ENCODE peak calls at places on chromosomes 2 and 18, in eight cellular contexts. I is transverse colon, L is stomach, O is K562, X is GM12892, R is GM12878, Z is H1, F is endothelial cell of umbilical vein. M is an unnamed sample.

GRCh38 chr2:26086779-26087178 is 52.9 kb downstream of the RAB10 start:
- DNase-seq in R (no peak), X (no peak), Z (no peak), L (no peak), I (no peak), O (no peak), F (no peak), M (no peak)

GRCh38 chr2:85326406-85326945 is 1.3 kb downstream of the TGOLN2 start:
- DNase-seq in Z (no peak), O (peak), F (peak), L (no peak), R (no peak), I (peak), X (peak), M (peak)

GRCh38 chr2:186058604-186059003 is 320.0 kb downstream of the FSIP2 start:
- DNase-seq in Z (no peak), R (no peak), I (no peak), X (no peak), F (no peak), L (no peak), O (no peak), M (no peak)

GRCh38 chr2:20676353-20677215 is 9.6 kb downstream of the GDF7 start:
- DNase-seq in O (no peak), X (peak), F (no peak), Z (no peak), R (peak), I (peak), L (no peak), M (no peak)

GRCh38 chr2:44324971-44325426 is 36.3 kb downstream of the PREPL start:
- DNase-seq in X (no peak), F (no peak), L (no peak), O (peak), R (no peak), I (no peak), Z (no peak), M (no peak)

GRCh38 chr2:201406077-201406662 is 45.1 kb downstream of the TRAK2 start:
- DNase-seq in R (no peak), Z (no peak), L (no peak), O (peak), F (peak), X (no peak), I (no peak), M (no peak)

GRCh38 chr2:9775351-9775750 is 67.9 kb upstream of the TAF1B start:
- DNase-seq in F (no peak), L (no peak), R (no peak), Z (no peak), O (no peak), I (no peak), X (no peak), M (no peak)

GRCh38 chr2:240960309-240960962 is 38.0 kb upstream of the SNED1 start:
- DNase-seq in O (no peak), I (no peak), X (no peak), F (peak), L (peak), R (no peak), Z (peak), M (peak)

GRCh38 chr2:208466133-208466919 is 59.7 kb downstream of the PTH2R start:
- DNase-seq in O (peak), F (peak), R (no peak), Z (peak), X (no peak), L (no peak), I (no peak), M (peak)

GRCh38 chr2:193841389-193842150 is 1646.8 kb upstream of the TMEFF2 start:
- DNase-seq in Z (no peak), O (no peak), R (no peak), F (peak), X (no peak), I (no peak), L (no peak), M (no peak)

GRCh38 chr2:72956050-72956395 is 38.7 kb downstream of the EMX1 start:
- DNase-seq in I (no peak), O (no peak), Z (no peak), R (no peak), X (no peak), F (no peak), L (no peak), M (no peak)

GRCh38 chr2:12202702-12203101 is 456.3 kb downstream of the LPIN1 start:
- DNase-seq in L (no peak), Z (no peak), R (no peak), F (no peak), O (peak), I (no peak), X (no peak), M (no peak)

GRCh38 chr2:84532291-84532690 is 16.0 kb downstream of the DNAH6 start:
- DNase-seq in F (no peak), X (no peak), O (no peak), I (no peak), R (no peak), L (no peak), Z (no peak), M (no peak)

GRCh38 chr2:63078852-63079606 is 28.4 kb downstream of the OTX1 start:
- DNase-seq in L (no peak), Z (peak), O (peak), F (peak), X (no peak), R (no peak), I (no peak), M (peak)

GRCh38 chr2:108593547-108594098 is 59.4 kb downstream of the LIMS1 start:
- DNase-seq in L (no peak), R (no peak), O (no peak), X (no peak), F (peak), I (no peak), Z (no peak), M (no peak)

GRCh38 chr2:106020032-106020431 is 174.1 kb downstream of the UXS1 start:
- DNase-seq in R (no peak), I (no peak), O (no peak), X (no peak), L (no peak), Z (no peak), F (peak), M (no peak)

GRCh38 chr2:134917219-134917957 is 1.2 kb upstream of the CCNT2 start:
- DNase-seq in R (no peak), F (no peak), L (no peak), Z (no peak), I (peak), X (no peak), O (peak), M (no peak)

GRCh38 chr18:67217551-67218166 is 298.9 kb downstream of the DSEL start:
- DNase-seq in F (peak), I (peak), L (peak), Z (peak), O (peak), X (no peak), R (no peak), M (peak)

GRCh38 chr2:233288663-233289062 is 19.0 kb upstream of the SAG start:
- DNase-seq in Z (no peak), X (no peak), I (no peak), O (no peak), R (no peak), F (no peak), L (no peak), M (no peak)

GRCh38 chr2:99156901-99157300 is 2.1 kb downstream of the LIPT1 start:
- DNase-seq in F (no peak), Z (no peak), I (no peak), R (no peak), X (no peak), L (no peak), O (no peak), M (no peak)

GRCh38 chr2:30363406-30363805 is 83.6 kb upstream of the LCLAT1 start:
- DNase-seq in O (no peak), R (no peak), L (no peak), F (no peak), I (no peak), X (no peak), Z (no peak), M (no peak)

GRCh38 chr18:58682429-58683069 is 11.3 kb downstream of the MALT1 start:
- DNase-seq in O (no peak), L (peak), R (no peak), X (no peak), F (peak), Z (no peak), I (peak), M (no peak)

GRCh38 chr18:34773961-34774754 is 64.1 kb downstream of the DTNA start:
- DNase-seq in F (peak), X (no peak), Z (no peak), L (peak), O (no peak), R (no peak), I (peak), M (no peak)
- TF ChIP-seq POLR2AphosphoS5 in F (no peak), X (no peak), Z (no peak), L (peak), O (no peak), R (no peak), I (no peak), M (no peak)

DNA sequence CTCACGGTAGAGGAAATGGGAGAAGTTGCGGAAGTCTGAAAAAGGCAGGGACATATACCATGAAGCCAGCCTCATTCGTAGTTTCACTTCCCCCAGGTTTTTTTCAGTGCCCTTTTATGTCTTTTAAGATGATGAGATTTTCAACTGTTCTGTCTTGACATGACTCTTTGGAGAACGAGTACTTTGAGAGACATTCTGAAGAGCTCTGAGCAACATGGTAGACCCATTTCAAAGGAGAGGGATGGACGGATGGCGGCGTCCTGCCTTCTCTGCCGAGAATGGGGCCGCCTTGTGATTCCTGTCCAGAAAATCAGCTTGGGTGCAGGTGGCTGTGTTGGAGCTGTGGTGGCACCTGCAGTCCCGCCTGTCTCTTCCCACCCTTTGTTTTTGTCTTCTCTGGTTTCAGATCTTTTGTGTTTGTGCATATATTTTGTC is 41.7 kb downstream of the SH3BP4 start:
- DNase-seq in I (no peak), R (no peak), L (no peak), X (no peak), O (no peak), F (no peak), Z (no peak), M (no peak)
- TF ChIP-seq POLR2A in I (no peak), R (no peak), L (no peak), X (no peak), O (no peak), F (no peak), Z (no peak), M (no peak)

GRCh38 chr2:189411860-189412259 is 29.4 kb upstream of the WDR75 start:
- DNase-seq in O (no peak), I (no peak), L (no peak), Z (no peak), F (peak), X (no peak), R (no peak), M (no peak)
- TF ChIP-seq POLR2AphosphoS5 in O (no peak), I (peak), L (peak), Z (no peak), F (no peak), X (no peak), R (no peak), M (no peak)

GRCh38 chr2:197500503-197501179 is 462 bp downstream of the HSPE1 start:
- DNase-seq in L (no peak), F (peak), I (no peak), R (no peak), O (no peak), X (no peak), Z (no peak), M (no peak)
- TF ChIP-seq POLR2A in L (no peak), F (no peak), I (no peak), R (no peak), O (no peak), X (no peak), Z (no peak), M (no peak)

GRCh38 chr18:25230658-25231326 is 121.2 kb downstream of the ZNF521 start:
- DNase-seq in X (no peak), R (no peak), F (peak), I (peak), L (peak), O (no peak), Z (no peak), M (no peak)
- TF ChIP-seq POLR2AphosphoS5 in X (no peak), R (no peak), F (no peak), I (peak), L (peak), O (no peak), Z (no peak), M (no peak)

DNA sequence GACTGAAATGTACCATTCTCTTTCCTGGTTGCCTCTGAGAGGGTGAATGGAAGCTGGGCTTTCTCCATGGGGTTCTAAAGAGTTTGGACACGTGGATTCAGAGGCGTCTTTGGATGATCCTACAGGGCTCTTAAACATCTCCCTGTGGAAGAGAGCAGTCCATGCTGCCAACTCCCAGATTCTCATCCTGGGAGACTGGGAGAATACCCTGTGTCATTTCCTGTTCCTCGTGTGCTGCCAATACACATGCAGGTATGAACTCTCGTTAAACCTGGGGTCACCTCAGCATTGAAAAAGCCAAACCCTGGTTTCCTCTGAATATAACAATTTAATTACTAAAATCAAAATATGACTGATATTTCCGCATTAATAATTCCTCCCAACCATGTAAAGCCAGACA is 73.3 kb upstream of the NT5C1B start:
- DNase-seq in O (no peak), Z (no peak), R (no peak), I (no peak), X (no peak), L (no peak), F (no peak), M (no peak)
- TF ChIP-seq POLR2A in O (no peak), Z (no peak), R (no peak), I (no peak), X (no peak), L (no peak), F (no peak), M (no peak)

M was measured in GM12891.